ENCODE peak calls at places on chromosomes 7 and 10, in ten cellular contexts. Q is RWPE1, D is testis, A is heart left ventricle, E is neural progenitor cell, I is body of pancreas, Y is endodermal cell, S is HL-60, K is fibroblast of pulmonary artery, G is dorsolateral prefrontal cortex. F is an unnamed sample.

GRCh38 chr10:24382045-24382444 is 173.1 kb downstream of the KIAA1217 start:
- DNase-seq in G (no peak), D (no peak), I (no peak), S (no peak), A (no peak), Y (no peak), E (no peak), Q (no peak), K (no peak), F (no peak)

GRCh38 chr10:8054498-8055407 is at the start of gene GATA3:
- DNase-seq in K (peak), Y (peak), E (peak), G (no peak), I (no peak), Q (peak), A (peak), D (peak), S (no peak), F (peak)

GRCh38 chr7:19944363-19945120 is 171.1 kb upstream of the TMEM196 start:
- DNase-seq in K (no peak), S (no peak), G (no peak), D (no peak), I (no peak), A (no peak), E (no peak), Q (peak), Y (no peak), F (no peak)

GRCh38 chr10:36114913-36115312 is 472.8 kb upstream of the FZD8 start:
- DNase-seq in K (peak), Q (no peak), I (no peak), Y (no peak), S (no peak), D (peak), E (no peak), G (no peak), A (no peak), F (no peak)

GRCh38 chr10:11184093-11184492 is 166.4 kb downstream of the CELF2 start:
- DNase-seq in S (no peak), I (no peak), K (no peak), D (no peak), E (no peak), G (no peak), Y (no peak), A (no peak), Q (no peak), F (no peak)

GRCh38 chr10:97883092-97883485 is 33.4 kb downstream of the GOLGA7B start:
- DNase-seq in G (no peak), I (no peak), D (no peak), Q (no peak), K (no peak), Y (no peak), S (no peak), A (no peak), E (no peak), F (no peak)

GRCh38 chr7:156612930-156613329 is 27.6 kb upstream of the RNF32 start:
- DNase-seq in Q (no peak), I (no peak), A (no peak), Y (no peak), K (no peak), E (no peak), G (no peak), D (no peak), S (no peak), F (no peak)

GRCh38 chr10:110522365-110522988 is 24.8 kb downstream of the DUSP5 start:
- DNase-seq in I (no peak), S (no peak), G (no peak), K (peak), A (no peak), Q (no peak), Y (no peak), D (no peak), E (no peak), F (no peak)

GRCh38 chr7:41716691-41717090 is 13.8 kb upstream of the INHBA start:
- DNase-seq in K (no peak), I (no peak), E (no peak), Q (no peak), S (no peak), G (no peak), A (no peak), Y (no peak), D (no peak), F (no peak)

GRCh38 chr7:29063231-29063630 is 83.1 kb downstream of the CPVL start:
- DNase-seq in A (no peak), Y (no peak), Q (no peak), K (peak), E (no peak), G (no peak), D (no peak), S (no peak), I (no peak), F (no peak)

GRCh38 chr7:44733708-44734481 is 14.8 kb upstream of the ZMIZ2 start:
- DNase-seq in Y (no peak), D (no peak), G (no peak), I (no peak), Q (no peak), E (no peak), S (no peak), K (peak), A (no peak), F (no peak)

GRCh38 chr10:7707102-7707501 is 4.0 kb downstream of the ITIH2 start:
- DNase-seq in G (no peak), A (no peak), Y (no peak), E (no peak), K (no peak), S (no peak), D (no peak), I (no peak), Q (no peak), F (no peak)

GRCh38 chr7:76364198-76364584 is 5.4 kb upstream of the YWHAG start:
- DNase-seq in Y (peak), S (peak), A (peak), I (no peak), D (no peak), E (no peak), G (no peak), Q (peak), K (peak), F (no peak)

GRCh38 chr10:10294801-10295515 is 722.7 kb upstream of the CELF2 start:
- DNase-seq in S (no peak), D (no peak), E (peak), K (no peak), Y (peak), A (no peak), I (no peak), G (peak), Q (no peak), F (no peak)

GRCh38 chr7:70259497-70259896 is 661.2 kb downstream of the AUTS2 start:
- DNase-seq in D (no peak), S (no peak), G (no peak), Q (no peak), Y (no peak), K (no peak), I (no peak), E (no peak), A (no peak), F (no peak)

GRCh38 chr7:36283711-36284130 is 105.9 kb upstream of the ANLN start:
- DNase-seq in S (peak), E (no peak), Y (peak), K (no peak), I (no peak), G (no peak), D (peak), A (peak), Q (no peak), F (no peak)

GRCh38 chr7:112422842-112423496 is 27.3 kb upstream of the IFRD1 start:
- DNase-seq in S (peak), A (peak), Q (peak), D (peak), G (peak), I (peak), E (peak), K (peak), Y (peak), F (no peak)

DNA sequence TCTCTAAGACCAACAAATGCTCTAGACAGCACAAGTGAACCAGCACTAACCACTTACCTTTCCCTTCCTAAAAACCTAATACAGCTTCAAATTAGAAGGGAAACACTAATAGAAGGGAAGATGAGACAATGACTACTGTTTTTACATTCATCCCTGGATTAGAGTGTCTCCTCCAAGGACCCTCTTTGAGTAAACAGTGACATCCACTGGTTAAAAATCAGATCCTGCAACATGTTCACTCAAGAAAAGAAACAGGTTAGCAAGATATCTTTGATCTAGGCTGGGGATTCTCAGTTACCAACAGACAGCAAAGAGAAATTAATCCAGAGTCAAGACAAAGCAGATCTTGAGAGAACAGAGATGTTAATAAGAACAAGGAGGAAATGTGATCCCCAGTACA is 177.7 kb upstream of the GHITM start:
- DNase-seq in G (no peak), Q (no peak), I (no peak), S (no peak), E (peak), K (no peak), D (no peak), Y (no peak), A (no peak), F (no peak)
- TF ChIP-seq CTCF in G (no peak), Q (no peak), I (no peak), S (no peak), E (peak), K (no peak), D (no peak), Y (peak), A (peak), F (no peak)

GRCh38 chr10:58854811-58855210 is 321.6 kb upstream of the PHYHIPL start:
- DNase-seq in K (no peak), Y (no peak), D (no peak), G (no peak), Q (no peak), I (no peak), S (no peak), E (no peak), A (no peak), F (no peak)
- TF ChIP-seq CTCF in K (no peak), Y (no peak), D (no peak), G (no peak), Q (no peak), I (no peak), S (no peak), E (no peak), A (no peak), F (no peak)

GRCh38 chr7:1709900-1710299 is 39.8 kb downstream of the ELFN1 start:
- DNase-seq in K (no peak), S (peak), G (no peak), I (no peak), D (no peak), A (no peak), Q (no peak), Y (no peak), E (no peak), F (no peak)
- TF ChIP-seq CTCF in K (peak), S (no peak), G (peak), I (peak), D (peak), A (peak), Q (no peak), Y (peak), E (peak), F (peak)

DNA sequence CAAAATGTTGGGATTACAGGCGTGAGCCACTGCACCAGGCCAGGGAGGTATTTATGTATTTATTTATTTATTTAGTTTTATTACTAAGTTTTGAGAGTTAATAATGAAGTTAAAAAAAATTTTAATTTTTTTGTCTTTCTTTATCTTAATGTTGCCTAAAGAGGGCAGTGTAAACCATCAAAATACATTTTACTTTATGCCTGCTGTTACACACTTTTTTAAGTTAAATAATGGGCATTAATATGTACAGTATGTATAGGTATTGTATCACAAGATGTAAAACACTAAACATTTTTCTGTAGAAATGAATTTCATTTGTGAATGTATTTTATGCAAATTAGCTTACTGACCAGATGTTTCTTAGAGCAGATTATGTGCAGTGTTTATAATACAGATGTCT is 129.4 kb downstream of the AASS start:
- DNase-seq in G (no peak), S (no peak), I (no peak), K (peak), Q (no peak), E (no peak), D (no peak), Y (no peak), A (no peak), F (no peak)
- TF ChIP-seq CTCF in G (no peak), S (no peak), I (no peak), K (peak), Q (no peak), E (peak), D (peak), Y (peak), A (no peak), F (no peak)

DNA sequence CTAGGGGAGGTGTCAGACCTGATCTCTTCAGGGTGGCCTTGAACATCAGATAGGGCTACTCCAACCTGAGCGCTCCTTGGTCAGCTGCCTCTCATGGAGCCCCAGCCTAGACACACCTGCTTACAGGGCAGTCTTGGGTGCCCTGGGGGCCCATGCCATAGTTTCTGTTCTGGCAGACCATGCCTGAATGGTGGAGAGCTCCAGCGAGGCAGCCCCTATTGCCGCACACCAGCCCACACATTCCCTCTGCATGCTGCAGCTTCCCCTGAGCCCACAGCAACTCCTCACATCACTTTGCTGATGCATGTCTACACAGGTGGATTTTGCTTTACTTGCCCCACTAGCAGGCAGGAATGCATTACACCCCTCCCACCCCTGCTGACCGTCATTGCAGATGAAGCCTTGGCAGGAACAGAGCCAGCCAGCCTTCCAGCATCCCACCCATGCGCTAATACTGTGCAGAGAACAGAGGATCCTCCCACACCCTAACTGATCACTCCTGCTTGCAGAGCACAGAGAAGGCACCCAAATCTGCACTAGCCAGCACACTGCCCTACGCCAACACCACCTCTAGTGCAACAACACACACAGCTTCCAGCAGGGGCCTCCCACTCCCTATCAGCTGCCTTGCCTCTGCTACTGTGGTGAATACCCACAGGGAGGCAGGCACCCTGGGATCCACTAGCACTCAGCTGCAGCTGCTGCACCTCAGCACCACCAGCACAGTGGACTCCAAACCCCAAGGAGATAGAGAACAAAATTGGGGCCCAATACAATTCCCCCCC is 43.0 kb upstream of the GRM3 start:
- DNase-seq in Q (no peak), Y (peak), D (peak), S (no peak), G (peak), I (no peak), E (peak), A (no peak), K (no peak), F (no peak)
- TF ChIP-seq CTCF in Q (no peak), Y (peak), D (no peak), S (no peak), G (peak), I (no peak), E (peak), A (no peak), K (no peak), F (no peak)

DNA sequence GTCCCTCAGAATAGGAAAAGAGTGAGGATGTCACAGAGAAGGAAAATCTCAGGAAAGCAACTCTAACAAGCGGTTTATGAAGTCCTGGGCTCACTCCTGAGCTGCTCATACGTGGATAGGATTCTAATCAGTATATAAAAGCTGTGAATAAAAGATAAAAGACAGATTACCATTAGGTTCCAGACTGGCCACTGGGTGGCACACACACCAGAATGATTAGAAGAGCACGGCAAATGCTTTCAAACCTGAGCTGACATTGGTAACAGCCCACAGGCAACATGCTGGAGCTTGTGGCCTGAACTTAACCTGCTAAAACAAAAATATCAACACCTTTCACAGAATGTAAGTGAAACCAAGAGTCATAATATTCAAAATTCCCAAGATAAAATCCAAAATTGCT is 370.8 kb downstream of the GRID1 start:
- DNase-seq in G (no peak), I (peak), D (peak), E (peak), Y (peak), S (no peak), K (peak), Q (peak), A (no peak), F (no peak)
- TF ChIP-seq CTCF in G (peak), I (peak), D (peak), E (peak), Y (peak), S (no peak), K (peak), Q (peak), A (peak), F (no peak)

F was measured in natural killer cell.